ENCODE peak calls at places on chromosomes 13 and 19, in nine cellular contexts. H is NCI-H774; D is breast epithelium; R is NCI-H2029; U is left cardiac atrium; Z is cardiac fibroblast; J is activated CD4-positive, alpha-beta T cell treated with anti-CD3 and anti-CD28 coated beads, Interleukin-2, amount 10 ng/mL, durations not matched to agents 7 days and 5 days; T is activated CD8-positive, alpha-beta memory T cell treated with anti-CD3 and anti-CD28 coated beads for 1 hour; K is KBM-7. P is an unnamed sample.

GRCh38 chr13:61383101-61383500 is 32.5 kb downstream of the PCDH20 start:
- DNase-seq in H (no peak), D (no peak), R (no peak), U (no peak), Z (no peak), J (no peak), T (no peak), K (no peak), P (no peak)

GRCh38 chr19:17479325-17479791 is 9.0 kb downstream of the SLC27A1 start:
- DNase-seq in H (no peak), D (no peak), R (no peak), U (no peak), Z (peak; percentile 86), J (no peak), T (no peak), K (no peak), P (no peak)

GRCh38 chr13:63636231-63636993 is 2220.8 kb upstream of the PCDH20 start:
- DNase-seq in H (peak; percentile 22), D (no peak), R (no peak), U (no peak), Z (peak; percentile 7), J (no peak), T (no peak), K (peak; percentile 4), P (no peak)

GRCh38 chr13:47114030-47114429 is 217.2 kb upstream of the HTR2A start:
- DNase-seq in H (no peak), D (no peak), R (no peak), U (no peak), Z (peak; percentile 85), J (no peak), T (no peak), K (no peak), P (no peak)

GRCh38 chr13:101512650-101513049 is 60.2 kb downstream of the ITGBL1 start:
- DNase-seq in H (no peak), D (peak; percentile 25), R (no peak), U (no peak), Z (peak; percentile 61), J (no peak), T (no peak), K (no peak), P (no peak)

GRCh38 chr13:100941811-100942361 is 267.3 kb upstream of the TMTC4 start:
- DNase-seq in H (no peak), D (no peak), R (no peak), U (no peak), Z (no peak), J (no peak), T (no peak), K (no peak), P (no peak)

GRCh38 chr19:4328243-4328990 is 10.2 kb downstream of the STAP2 start:
- DNase-seq in H (no peak), D (peak; percentile 91), R (no peak), U (peak; percentile 94), Z (peak; percentile 84), J (peak; percentile 98), T (peak; percentile 98), K (no peak), P (peak; percentile 97)

GRCh38 chr13:108980237-108980636 is 350.8 kb downstream of the MYO16 start:
- DNase-seq in H (peak; percentile 78), D (no peak), R (peak; percentile 95), U (no peak), Z (no peak), J (no peak), T (no peak), K (no peak), P (no peak)

GRCh38 chr19:32570081-32570785 is 10.8 kb upstream of the PDCD5 start:
- DNase-seq in H (no peak), D (peak; percentile 31), R (no peak), U (peak; percentile 37), Z (peak; percentile 72), J (peak; percentile 71), T (peak; percentile 14), K (peak; percentile 67), P (no peak)

GRCh38 chr13:95315752-95316151 is 14.5 kb upstream of the ABCC4 start:
- DNase-seq in H (no peak), D (no peak), R (no peak), U (no peak), Z (peak; percentile 19), J (no peak), T (no peak), K (no peak), P (no peak)

GRCh38 chr19:58040751-58041525 is 7.1 kb downstream of the ZSCAN1 start:
- DNase-seq in H (no peak), D (no peak), R (no peak), U (no peak), Z (no peak), J (no peak), T (no peak), K (no peak), P (no peak)

GRCh38 chr13:83839158-83839557 is 43.1 kb downstream of the SLITRK1 start:
- DNase-seq in H (no peak), D (no peak), R (no peak), U (no peak), Z (no peak), J (no peak), T (no peak), K (no peak), P (no peak)

GRCh38 chr19:44258139-44258538 is 1.5 kb upstream of the ZNF233 start:
- DNase-seq in H (no peak), D (no peak), R (no peak), U (no peak), Z (no peak), J (no peak), T (no peak), K (no peak), P (no peak)

GRCh38 chr19:18861235-18861634 is 29.5 kb downstream of the UPF1 start:
- DNase-seq in H (no peak), D (no peak), R (no peak), U (no peak), Z (no peak), J (no peak), T (no peak), K (no peak), P (no peak)

GRCh38 chr19:2270572-2271515 is 11.1 kb downstream of the PEAK3 start:
- DNase-seq in H (peak; percentile 65), D (peak; percentile 77), R (no peak), U (peak; percentile 91), Z (peak; percentile 90), J (peak; percentile 70), T (peak; percentile 55), K (peak; percentile 90), P (peak; percentile 93)

GRCh38 chr13:112806761-112807652 is 117.2 kb downstream of the ATP11A start:
- DNase-seq in H (no peak), D (no peak), R (no peak), U (no peak), Z (no peak), J (no peak), T (no peak), K (no peak), P (no peak)

GRCh38 chr13:58254961-58255360 is 623.4 kb downstream of the PCDH17 start:
- DNase-seq in H (no peak), D (no peak), R (no peak), U (no peak), Z (no peak), J (no peak), T (no peak), K (no peak), P (no peak)

GRCh38 chr19:35693835-35694599 is 10.3 kb upstream of the ZBTB32 start:
- DNase-seq in H (peak; percentile 80), D (peak; percentile 72), R (peak; percentile 91), U (peak; percentile 88), Z (peak; percentile 87), J (peak; percentile 94), T (peak; percentile 80), K (peak; percentile 91), P (peak; percentile 91)

GRCh38 chr19:2328401-2329161 is at the start of the genes LSM7 and SPPL2B:
- DNase-seq in H (peak; percentile 87), D (peak; percentile 89), R (peak; percentile 81), U (peak; percentile 91), Z (peak; percentile 85), J (peak; percentile 92), T (peak; percentile 91), K (peak; percentile 89), P (peak; percentile 95)

GRCh38 chr19:1566392-1567115 is 1.6 kb downstream of the MEX3D start:
- DNase-seq in H (peak; percentile 23), D (peak; percentile 72), R (no peak), U (peak; percentile 74), Z (peak; percentile 84), J (no peak), T (no peak), K (no peak), P (peak; percentile 75)

GRCh38 chr13:73428137-73428536 is 369.3 kb downstream of the KLF5 start:
- DNase-seq in H (no peak), D (no peak), R (no peak), U (no peak), Z (peak; percentile 84), J (no peak), T (no peak), K (no peak), P (no peak)

GRCh38 chr13:47087841-47088240 is 191.0 kb upstream of the HTR2A start:
- DNase-seq in H (no peak), D (no peak), R (no peak), U (no peak), Z (peak; percentile 86), J (no peak), T (no peak), K (no peak), P (no peak)

GRCh38 chr19:45976180-45976579 is 2.5 kb upstream of the NOVA2 start:
- DNase-seq in H (no peak), D (no peak), R (no peak), U (no peak), Z (peak; percentile 12), J (no peak), T (no peak), K (peak; percentile 32), P (no peak)

GRCh38 chr19:41265376-41266153 is 1.4 kb downstream of the HNRNPUL1 start:
- DNase-seq in H (no peak), D (no peak), R (no peak), U (no peak), Z (peak; percentile 25), J (no peak), T (no peak), K (no peak), P (no peak)

P was measured in Right ventricle myocardium superior.